ENCODE peak calls at places on chromosome 16, in eight cellular contexts. P, V, Y, X, O, H, S and Z are unnamed samples.

GRCh38 chr16:72924918-72925630 is 122.9 kb downstream of the ZFHX3 start:
- DNase-seq in X (no peak), Y (no peak), P (peak), H (no peak), V (no peak), S (peak), O (no peak), Z (no peak)

GRCh38 chr16:14545346-14545884 is 84.6 kb downstream of the PARN start:
- DNase-seq in O (no peak), H (no peak), S (peak), P (no peak), X (no peak), Y (no peak), V (no peak), Z (no peak)

GRCh38 chr16:30184430-30185140 is 1.2 kb downstream of the CORO1A start:
- DNase-seq in S (no peak), O (peak), H (peak), P (no peak), X (peak), V (no peak), Y (no peak), Z (no peak)

GRCh38 chr16:14005335-14005734 is 65.8 kb upstream of the MRTFB start:
- DNase-seq in Y (no peak), P (no peak), X (no peak), O (no peak), S (no peak), H (no peak), V (no peak), Z (no peak)

GRCh38 chr16:81492307-81492706 is 47.7 kb downstream of the CMIP start:
- DNase-seq in Y (no peak), O (no peak), V (peak), H (no peak), P (no peak), S (no peak), X (peak), Z (peak)

GRCh38 chr16:54280751-54281150 is 5.8 kb downstream of the IRX3 start:
- DNase-seq in V (no peak), S (no peak), Y (peak), O (no peak), X (no peak), H (no peak), P (no peak), Z (peak)

GRCh38 chr16:51009813-51010212 is 141.3 kb downstream of the SALL1 start:
- DNase-seq in H (no peak), O (no peak), P (no peak), S (no peak), Y (no peak), X (no peak), V (no peak), Z (no peak)

GRCh38 chr16:19294156-19294649 is 8.7 kb downstream of the CLEC19A start:
- DNase-seq in P (no peak), V (no peak), Y (no peak), S (peak), H (peak), X (no peak), O (peak), Z (no peak)

GRCh38 chr16:1127101-1127500 is 25.8 kb upstream of the CACNA1H start:
- DNase-seq in H (no peak), X (no peak), P (no peak), Y (no peak), V (no peak), S (no peak), O (no peak), Z (no peak)

GRCh38 chr16:75938818-75939217 is 212.5 kb upstream of the CPHXL start:
- DNase-seq in Y (no peak), V (no peak), P (peak), X (no peak), H (no peak), O (no peak), S (no peak), Z (no peak)

GRCh38 chr16:8686031-8686621 is 11.7 kb downstream of the ABAT start:
- DNase-seq in H (no peak), X (peak), P (peak), Y (no peak), O (no peak), S (no peak), V (peak), Z (no peak)

DNA sequence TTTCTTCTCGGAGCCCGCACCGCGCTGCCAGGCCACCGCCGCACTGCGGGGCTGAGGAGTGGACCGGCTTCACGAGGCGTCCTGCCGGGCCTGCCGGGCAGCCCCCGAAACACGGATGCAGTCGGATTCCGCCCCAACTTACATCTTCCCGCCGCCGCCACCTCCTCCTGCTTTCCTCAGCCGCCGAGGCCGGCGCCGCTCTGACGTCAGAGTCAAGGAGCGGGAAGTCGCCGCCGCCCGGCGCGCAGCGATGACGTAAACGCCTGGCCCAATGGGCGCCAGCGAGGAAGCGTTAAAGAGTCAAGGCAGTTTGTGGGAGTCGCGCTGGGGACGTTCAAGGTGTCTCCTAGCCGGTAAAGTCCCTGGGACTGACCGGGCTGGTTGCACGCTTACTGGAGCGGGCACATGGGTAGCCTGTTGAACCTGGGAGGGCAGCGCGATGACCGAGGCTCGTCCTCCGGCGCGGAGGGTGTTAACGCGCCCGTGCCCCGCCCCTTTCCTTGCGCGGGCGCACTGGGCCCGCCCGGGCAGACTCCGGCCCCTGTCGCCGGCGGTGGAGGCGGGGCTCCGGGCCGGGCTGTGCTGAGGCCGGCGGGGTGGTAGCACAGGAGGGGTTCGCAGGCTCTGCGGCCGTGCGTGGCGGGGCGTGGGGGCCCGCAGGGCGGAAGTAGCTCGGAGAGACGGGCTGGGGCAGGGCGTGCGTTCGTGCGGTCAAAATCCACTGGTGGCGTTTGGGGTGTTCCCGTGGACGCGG is at the start of gene RNPS1:
- DNase-seq in P (peak), H (peak), V (peak), O (peak), S (peak), Y (peak), X (peak), Z (peak)
- TF ChIP-seq EZH2phosphoT487 in P (no peak), H (no peak), V (no peak), O (no peak), S (no peak), Y (no peak), X (no peak), Z (no peak)

DNA sequence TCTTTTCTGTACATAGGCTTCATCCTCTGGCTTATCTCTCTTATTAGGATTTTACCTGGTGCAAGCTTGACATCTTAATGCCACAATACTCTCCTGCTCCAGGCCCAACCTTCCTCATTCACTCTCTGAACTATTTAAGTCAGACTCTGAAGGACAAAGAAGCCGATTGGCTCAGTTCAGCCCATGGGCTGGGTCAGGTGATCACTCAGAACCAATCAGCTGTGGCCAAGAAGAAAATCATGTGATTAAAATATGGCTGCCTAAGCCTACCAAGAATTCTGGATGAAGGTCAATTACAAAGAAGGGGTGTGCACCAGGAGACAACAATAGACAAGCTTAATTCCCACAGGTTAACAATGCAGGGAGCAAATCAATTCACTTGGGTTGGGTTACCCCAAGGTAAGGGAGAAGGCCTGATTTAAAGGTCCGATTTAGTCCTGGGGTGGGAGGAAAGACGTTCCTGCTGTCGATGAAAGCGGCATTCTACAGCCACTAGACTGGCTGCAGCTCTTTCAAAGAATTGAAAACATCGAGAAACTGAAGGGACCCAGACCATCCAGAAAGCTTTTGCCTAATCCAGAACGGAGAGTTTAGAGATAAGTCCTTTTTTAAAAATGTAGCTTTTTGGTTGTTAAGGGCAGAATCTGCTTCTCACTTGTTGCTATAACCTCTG is 42.9 kb upstream of the NFAT5 start:
- DNase-seq in X (peak), P (no peak), Y (peak), O (peak), S (no peak), H (no peak), V (no peak), Z (no peak)
- TF ChIP-seq EZH2phosphoT487 in X (no peak), P (no peak), Y (no peak), O (no peak), S (no peak), H (no peak), V (no peak), Z (no peak)

GRCh38 chr16:85348921-85349334 is 236.7 kb upstream of the CIBAR2 start:
- DNase-seq in V (no peak), X (peak), H (no peak), O (no peak), S (no peak), P (no peak), Y (no peak), Z (no peak)
- TF ChIP-seq EZH2phosphoT487 in V (no peak), X (no peak), H (no peak), O (no peak), S (no peak), P (no peak), Y (no peak), Z (no peak)

DNA sequence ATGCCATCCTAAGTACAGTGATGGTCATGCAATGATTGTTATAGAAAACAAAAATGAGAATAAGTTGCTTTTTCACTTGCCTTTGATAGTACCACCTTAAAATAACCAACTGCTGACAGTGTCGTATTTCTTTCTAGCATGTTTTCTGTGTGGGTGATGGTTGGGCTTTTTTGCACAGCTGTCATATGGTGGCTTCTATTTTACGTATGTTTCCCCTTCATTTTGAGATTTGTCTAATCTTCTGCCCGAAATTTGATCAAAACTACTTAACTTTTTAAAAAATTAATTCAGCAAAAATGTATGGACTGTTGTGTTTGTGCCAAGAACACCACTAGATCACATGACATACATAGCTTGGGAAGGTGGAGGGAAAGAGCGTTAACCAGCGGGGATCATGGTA is 90.7 kb downstream of the CLEC16A start:
- DNase-seq in H (peak), O (no peak), V (no peak), P (no peak), S (no peak), X (no peak), Y (no peak), Z (no peak)
- TF ChIP-seq EZH2phosphoT487 in H (no peak), O (no peak), V (no peak), P (no peak), S (no peak), X (no peak), Y (no peak), Z (no peak)

GRCh38 chr16:10256855-10257641 is 74.8 kb upstream of the GRIN2A start:
- DNase-seq in X (peak), S (peak), Y (no peak), O (peak), H (peak), V (peak), P (peak), Z (peak)
- TF ChIP-seq EZH2phosphoT487 in X (no peak), S (no peak), Y (no peak), O (no peak), H (no peak), V (no peak), P (no peak), Z (no peak)

DNA sequence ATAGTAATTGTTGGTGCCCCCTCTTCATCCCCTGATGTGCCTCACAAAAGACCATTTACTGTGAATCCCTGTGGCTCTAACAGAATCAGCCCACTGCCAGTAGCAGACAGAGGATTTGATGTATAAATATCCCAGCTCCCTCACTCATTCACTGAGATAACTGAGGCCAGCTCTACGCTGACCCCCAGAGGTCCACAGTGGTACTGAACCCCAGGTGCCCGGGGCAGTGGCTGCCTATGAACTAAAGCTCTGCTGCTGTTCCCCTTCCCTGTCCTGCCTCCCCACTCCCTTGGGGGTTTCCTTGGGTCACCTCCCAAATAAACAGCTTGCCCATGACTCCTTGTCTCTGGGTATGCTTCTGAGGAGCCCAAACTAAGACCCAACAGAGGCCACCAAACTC is 295.8 kb downstream of the FOXL1 start:
- DNase-seq in H (no peak), Y (peak), O (peak), P (peak), V (peak), S (peak), X (peak), Z (peak)
- TF ChIP-seq EZH2phosphoT487 in H (no peak), Y (no peak), O (no peak), P (no peak), V (no peak), S (no peak), X (no peak), Z (no peak)

DNA sequence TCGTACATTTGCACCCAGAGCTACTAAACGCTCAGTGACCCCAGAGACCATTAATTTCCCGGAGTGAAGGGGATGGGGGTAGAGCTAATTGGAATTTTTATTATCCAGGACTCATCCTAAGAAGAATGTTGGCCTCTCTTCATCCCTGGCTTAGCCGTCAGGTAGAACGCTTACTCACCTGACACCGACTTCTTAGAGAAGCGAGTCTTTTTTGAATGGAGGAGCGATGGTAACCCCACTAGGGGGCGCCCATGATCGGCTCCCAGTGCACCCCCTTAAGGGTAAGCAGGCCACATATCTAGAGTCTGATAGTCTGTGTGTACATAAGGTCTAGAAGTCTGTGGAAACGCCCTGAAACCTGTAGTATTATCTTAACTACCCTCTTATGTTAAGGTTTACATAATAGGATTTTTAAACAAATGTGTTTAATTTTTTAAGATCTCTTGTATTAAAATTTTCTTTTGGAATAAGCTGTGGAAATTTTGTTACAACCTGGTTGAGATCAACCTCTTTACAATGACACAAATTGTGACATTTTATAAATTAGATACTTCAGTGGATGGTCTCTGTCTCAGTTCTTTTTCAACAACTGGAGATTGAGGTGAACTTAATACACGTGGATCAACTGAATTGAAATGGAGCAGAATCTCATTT is 229.8 kb downstream of the CPPED1 start:
- DNase-seq in H (no peak), V (peak), P (peak), O (peak), S (peak), Y (peak), X (peak), Z (peak)
- TF ChIP-seq EZH2phosphoT487 in H (no peak), V (no peak), P (no peak), O (no peak), S (no peak), Y (no peak), X (no peak), Z (no peak)

DNA sequence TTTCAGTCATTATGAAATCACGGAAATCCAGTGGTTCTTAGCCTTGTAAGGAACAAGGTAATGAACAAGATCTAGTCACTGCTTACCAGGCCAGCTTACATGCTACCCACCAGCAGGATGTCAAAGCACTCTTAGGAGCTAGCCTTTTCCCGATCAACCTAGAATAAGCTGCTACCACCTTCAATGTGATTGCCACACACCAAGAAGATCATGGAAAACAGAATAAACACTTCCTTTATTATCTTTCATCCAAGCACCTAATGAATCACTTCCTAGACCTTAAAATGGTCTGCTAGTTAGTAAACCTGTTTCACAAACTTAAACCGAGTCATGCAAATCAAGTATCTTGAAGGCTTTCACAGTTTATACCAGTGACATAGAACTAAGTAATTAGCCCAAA is 5.0 kb downstream of the BBS2 start:
- DNase-seq in Y (no peak), S (no peak), O (no peak), V (no peak), P (peak), X (no peak), H (no peak), Z (peak)
- TF ChIP-seq EZH2phosphoT487 in Y (no peak), S (no peak), O (no peak), V (no peak), P (no peak), X (no peak), H (no peak), Z (no peak)

DNA sequence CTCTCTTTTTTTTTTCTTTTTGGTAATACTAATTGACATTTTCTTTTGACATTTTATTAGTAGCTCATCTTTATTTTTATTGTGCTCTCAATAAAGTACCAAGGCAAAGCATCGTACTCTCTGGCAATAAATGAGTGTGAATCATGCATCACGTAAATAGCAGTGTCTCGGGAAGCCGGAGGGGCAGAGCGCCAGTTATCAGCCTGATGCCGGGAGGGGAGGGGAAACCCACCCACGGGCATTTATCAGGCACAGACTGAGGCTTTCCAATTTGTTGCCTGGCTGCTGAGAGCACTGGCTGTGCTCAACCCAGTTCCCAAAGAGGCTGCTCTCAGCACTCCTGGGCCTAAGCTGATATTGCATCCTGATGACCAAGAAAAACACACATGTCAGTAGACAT is 118.4 kb upstream of the CDH5 start:
- DNase-seq in O (no peak), X (no peak), H (no peak), S (peak), V (no peak), Y (no peak), P (peak), Z (peak)
- TF ChIP-seq EZH2phosphoT487 in O (no peak), X (no peak), H (no peak), S (no peak), V (no peak), Y (no peak), P (no peak), Z (no peak)